ENCODE peak calls at places on chromosome 4, in six cellular contexts. R, E, W, F, Q and Z are unnamed samples.

GRCh38 chr4:158814207-158814606 is 45.4 kb downstream of the FNIP2 start:
- ATAC-seq in R (peak; percentile 11), E (peak; percentile 87), W (peak; percentile 9), F (no peak), Q (peak; percentile 13), Z (no peak)

GRCh38 chr4:82042042-82042441 is 331.7 kb downstream of the HNRNPD start:
- ATAC-seq in R (no peak), E (no peak), W (no peak), F (no peak), Q (no peak), Z (no peak)

GRCh38 chr4:149029056-149029651 is 586.9 kb upstream of the NR3C2 start:
- ATAC-seq in R (no peak), E (no peak), W (peak; percentile 79), F (no peak), Q (no peak), Z (no peak)

GRCh38 chr4:73414936-73415271 is 10.8 kb downstream of the ALB start:
- ATAC-seq in R (no peak), E (no peak), W (no peak), F (no peak), Q (no peak), Z (no peak)

GRCh38 chr4:143391261-143391660 is 54.6 kb downstream of the GAB1 start:
- ATAC-seq in R (no peak), E (no peak), W (no peak), F (no peak), Q (no peak), Z (no peak)

GRCh38 chr4:78207951-78208350 is 150.8 kb downstream of the FRAS1 start:
- ATAC-seq in R (no peak), E (no peak), W (no peak), F (no peak), Q (no peak), Z (no peak)

GRCh38 chr4:4333265-4333706 is 43.2 kb downstream of the ZBTB49 start:
- ATAC-seq in R (peak; percentile 21), E (peak; percentile 22), W (no peak), F (peak; percentile 68), Q (peak; percentile 22), Z (no peak)

GRCh38 chr4:57023104-57023503 is 44.4 kb downstream of the POLR2B start:
- ATAC-seq in R (no peak), E (no peak), W (no peak), F (no peak), Q (no peak), Z (no peak)

GRCh38 chr4:107857741-107858140 is 33.0 kb downstream of the SGMS2 start:
- ATAC-seq in R (no peak), E (no peak), W (no peak), F (no peak), Q (no peak), Z (no peak)

GRCh38 chr4:141079393-141079930 is 53.8 kb downstream of the RNF150 start:
- ATAC-seq in R (no peak), E (no peak), W (no peak), F (no peak), Q (no peak), Z (no peak)

GRCh38 chr4:138943893-138944292 is 71.7 kb upstream of the NOCT start:
- ATAC-seq in R (no peak), E (no peak), W (no peak), F (no peak), Q (no peak), Z (no peak)

GRCh38 chr4:107931775-107932321 is 499 bp downstream of the CYP2U1 start:
- ATAC-seq in R (peak; percentile 5), E (no peak), W (peak; percentile 12), F (no peak), Q (no peak), Z (no peak)

GRCh38 chr4:84892950-84893349 is 73.5 kb downstream of the WDFY3 start:
- ATAC-seq in R (no peak), E (no peak), W (no peak), F (no peak), Q (no peak), Z (no peak)

GRCh38 chr4:87108142-87108546 is 112.3 kb downstream of the KLHL8 start:
- ATAC-seq in R (peak; percentile 83), E (peak; percentile 47), W (peak; percentile 39), F (peak; percentile 84), Q (peak; percentile 83), Z (peak; percentile 86)

GRCh38 chr4:20544645-20545044 is 155.6 kb upstream of the PACRGL start:
- ATAC-seq in R (peak; percentile 25), E (peak; percentile 58), W (peak; percentile 48), F (no peak), Q (peak; percentile 70), Z (peak; percentile 68)

GRCh38 chr4:81724925-81725329 is 253.2 kb upstream of the RASGEF1B start:
- ATAC-seq in R (peak; percentile 96), E (peak; percentile 81), W (no peak), F (peak; percentile 43), Q (peak; percentile 81), Z (peak; percentile 76)

GRCh38 chr4:112270643-112271484 is 14.8 kb downstream of the TIFA start:
- ATAC-seq in R (no peak), E (peak; percentile 32), W (no peak), F (no peak), Q (no peak), Z (no peak)

GRCh38 chr4:2800691-2801596 is 8.1 kb downstream of the SH3BP2 start:
- ATAC-seq in R (peak; percentile 71), E (peak; percentile 45), W (no peak), F (peak; percentile 70), Q (peak; percentile 58), Z (peak; percentile 65)

GRCh38 chr4:97496298-97496873 is 646.9 kb downstream of the STPG2 start:
- ATAC-seq in R (no peak), E (peak; percentile 92), W (peak; percentile 50), F (no peak), Q (no peak), Z (no peak)

GRCh38 chr4:87185471-87185870 is 34.9 kb downstream of the KLHL8 start:
- ATAC-seq in R (no peak), E (no peak), W (no peak), F (no peak), Q (no peak), Z (no peak)

GRCh38 chr4:45944000-45944399 is 179.9 kb downstream of the GABRG1 start:
- ATAC-seq in R (no peak), E (no peak), W (no peak), F (no peak), Q (no peak), Z (no peak)

GRCh38 chr4:34198966-34199365 is 2045.3 kb downstream of the ARAP2 start:
- ATAC-seq in R (no peak), E (no peak), W (no peak), F (no peak), Q (no peak), Z (no peak)
- H3K4me1 ChIP-seq in R (no peaks in the 10 kb centered on the region), E (no peaks in the 10 kb centered on the region), W (no peaks in the 10 kb centered on the region), F (no peaks in the 10 kb centered on the region), Q (no peaks in the 10 kb centered on the region), Z (no peaks in the 10 kb centered on the region)

GRCh38 chr4:150593996-150594395 is 12.0 kb downstream of the MAB21L2 start:
- ATAC-seq in R (no peak), E (no peak), W (no peak), F (no peak), Q (no peak), Z (no peak)
- TF ChIP-seq CTCF in R (no peak), E (peak; percentile 21), W (no peak), F (peak; percentile 22), Q (no peak), Z (no peak)

DNA sequence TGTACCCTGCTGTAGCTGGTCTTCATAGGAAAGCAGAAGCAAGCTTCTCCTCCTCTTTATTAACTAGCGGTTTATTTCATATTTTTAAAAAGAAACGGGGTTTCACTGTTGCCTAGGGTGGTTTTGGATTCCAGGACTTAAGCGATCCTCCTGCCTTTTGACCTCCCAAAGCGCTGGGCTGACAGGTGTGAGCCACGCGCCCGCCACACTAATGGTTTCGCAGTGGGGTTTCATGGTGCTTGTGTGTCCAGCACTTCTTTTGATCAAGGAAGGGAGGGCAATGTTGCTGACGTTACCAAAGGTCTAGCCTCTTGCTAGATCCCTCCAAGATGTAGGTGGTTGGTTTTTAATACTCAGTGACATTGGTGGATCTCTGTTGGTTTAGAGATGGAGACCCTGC is 1.4 kb downstream of the MAEA start:
- ATAC-seq in R (no peak), E (no peak), W (no peak), F (no peak), Q (no peak), Z (no peak)
- H3K4me3 ChIP-seq in R (peak overlapping the region; percentile 97), E (peak overlapping the region; percentile 92), W (peak overlapping the region; percentile 84), F (peak overlapping the region; percentile 99), Q (peak overlapping the region; percentile 85), Z (no peak overlapping the region)

DNA sequence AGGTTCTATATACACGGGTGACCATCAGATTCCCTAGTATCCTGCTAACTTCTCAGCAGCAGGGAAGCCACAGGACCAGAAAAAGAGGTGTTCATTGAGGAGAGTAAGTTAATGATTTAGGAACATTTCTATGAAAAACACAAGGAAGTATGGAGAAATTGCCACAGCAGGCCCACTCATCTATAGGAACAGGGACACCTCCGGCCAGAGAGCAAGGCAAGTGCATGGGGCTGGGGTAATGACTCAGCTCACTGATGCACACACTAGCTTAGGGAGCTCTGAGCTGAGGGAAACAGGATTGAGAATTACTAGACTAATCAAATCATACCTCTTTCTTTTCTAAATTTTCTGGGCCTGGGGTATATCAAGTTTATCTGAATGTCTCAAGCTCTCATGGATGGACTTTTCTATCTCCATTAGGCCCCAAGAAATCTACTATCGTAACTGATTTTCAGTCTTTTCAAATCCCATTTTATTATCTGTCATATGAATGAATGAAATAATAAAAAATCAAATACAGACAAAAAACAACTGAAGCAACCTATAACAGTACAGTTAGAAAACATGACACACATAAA is 89.9 kb downstream of the FBXO8 start:
- ATAC-seq in R (no peak), E (no peak), W (no peak), F (no peak), Q (no peak), Z (no peak)
- H3K4me1 ChIP-seq in R (no peaks in the 10 kb centered on the region), E (no peaks in the 10 kb centered on the region), W (no peaks in the 10 kb centered on the region), F (no peaks in the 10 kb centered on the region), Q (no peaks in the 10 kb centered on the region), Z (no peaks in the 10 kb centered on the region)

GRCh38 chr4:76607266-76607799 is 172.3 kb downstream of the SHROOM3 start:
- ATAC-seq in R (no peak), E (no peak), W (no peak), F (no peak), Q (peak; percentile 17), Z (no peak)
- TF ChIP-seq CTCF in R (no peak), E (no peak), W (no peak), F (no peak), Q (no peak), Z (no peak)

GRCh38 chr4:154416183-154416543 is 75.4 kb downstream of the DCHS2 start:
- ATAC-seq in R (no peak), E (peak; percentile 43), W (peak; percentile 45), F (peak; percentile 48), Q (peak; percentile 64), Z (no peak)
- H3K4me3 ChIP-seq in R (peak overlapping the region; percentile 45), E (peak overlapping the region; percentile 48), W (no peak overlapping the region), F (peak overlapping the region; percentile 58), Q (no peak overlapping the region), Z (peak overlapping the region; percentile 55)

DNA sequence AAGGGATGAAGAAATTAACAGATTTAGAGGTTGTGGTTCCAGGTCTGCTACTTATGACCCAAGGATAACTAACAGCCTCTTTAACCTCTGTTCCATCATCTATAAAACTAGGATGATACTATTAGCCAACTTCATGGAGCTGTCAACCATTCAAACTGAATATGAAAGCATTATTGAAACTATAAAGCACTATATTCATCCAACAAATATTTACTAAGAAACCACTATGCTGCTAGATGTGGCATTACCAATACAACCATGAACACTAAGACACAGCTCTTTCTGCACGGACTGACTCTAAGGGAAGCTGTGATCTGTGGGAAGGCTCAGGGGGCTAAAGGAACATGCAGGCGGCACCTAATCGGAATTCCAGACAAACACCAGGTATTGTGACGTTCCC is 66.0 kb downstream of the APBB2 start:
- ATAC-seq in R (no peak), E (no peak), W (no peak), F (no peak), Q (no peak), Z (no peak)
- H3K4me1 ChIP-seq in R (peaks cover 40% of the 10 kb centered on the region), E (peaks cover 3% of the 10 kb centered on the region), W (no peaks in the 10 kb centered on the region), F (peaks cover 22% of the 10 kb centered on the region), Q (peaks cover 28% of the 10 kb centered on the region), Z (peaks cover 21% of the 10 kb centered on the region)

GRCh38 chr4:12041828-12042227 is 613.1 kb upstream of the HS3ST1 start:
- ATAC-seq in R (peak; percentile 64), E (no peak), W (no peak), F (no peak), Q (peak; percentile 47), Z (no peak)
- TF ChIP-seq CTCF in R (peak; percentile 46), E (peak; percentile 11), W (no peak), F (peak; percentile 46), Q (peak; percentile 14), Z (no peak)